ENCODE peak calls at places on chromosomes 12 and 14, in six cellular contexts. One of them, this sample, is unnamed.

GRCh38 chr12:10140001-10140400 is 10.0 kb upstream of the CLEC7A start:
- DNase-seq in IMR-90: peak; percentile 70
- DNase-seq in H9: peak; percentile 54
- DNase-seq in neuronal stem cell: peak; percentile 24
- DNase-seq in HepG2: peak; percentile 35
- DNase-seq in Karpas-422: peak; percentile 69
- DNase-seq in this sample: peak; percentile 69

GRCh38 chr14:52110441-52111086 is 41.7 kb upstream of the NID2 start:
- DNase-seq in IMR-90: peak; percentile 88
- DNase-seq in H9: no peak
- DNase-seq in neuronal stem cell: no peak
- DNase-seq in HepG2: no peak
- DNase-seq in Karpas-422: no peak
- DNase-seq in this sample: no peak

GRCh38 chr14:67820428-67820881 is 876 bp downstream of the RAD51B start:
- DNase-seq in IMR-90: peak; percentile 31
- DNase-seq in H9: peak; percentile 29
- DNase-seq in neuronal stem cell: no peak
- DNase-seq in HepG2: peak; percentile 12
- DNase-seq in Karpas-422: peak; percentile 75
- DNase-seq in this sample: peak; percentile 32

GRCh38 chr14:65501328-65501727 is 88.8 kb downstream of the FUT8 start:
- DNase-seq in IMR-90: no peak
- DNase-seq in H9: no peak
- DNase-seq in neuronal stem cell: no peak
- DNase-seq in HepG2: no peak
- DNase-seq in Karpas-422: no peak
- DNase-seq in this sample: no peak

GRCh38 chr14:38137005-38137404 is 70.7 kb upstream of the SSTR1 start:
- DNase-seq in IMR-90: peak; percentile 59
- DNase-seq in H9: no peak
- DNase-seq in neuronal stem cell: no peak
- DNase-seq in HepG2: no peak
- DNase-seq in Karpas-422: peak; percentile 59
- DNase-seq in this sample: no peak

GRCh38 chr12:132523576-132524331 is 33.8 kb downstream of the FBRSL1 start:
- DNase-seq in IMR-90: peak; percentile 24
- DNase-seq in H9: peak; percentile 82
- DNase-seq in neuronal stem cell: peak; percentile 45
- DNase-seq in HepG2: peak; percentile 32
- DNase-seq in Karpas-422: peak; percentile 85
- DNase-seq in this sample: peak; percentile 84

GRCh38 chr14:68766299-68767247 is 26.3 kb downstream of the ZFP36L1 start:
- DNase-seq in IMR-90: no peak
- DNase-seq in H9: no peak
- DNase-seq in neuronal stem cell: no peak
- DNase-seq in HepG2: no peak
- DNase-seq in Karpas-422: no peak
- DNase-seq in this sample: no peak

GRCh38 chr12:70982991-70983390 is 62.5 kb upstream of the PTPRR start:
- DNase-seq in IMR-90: peak; percentile 19
- DNase-seq in H9: no peak
- DNase-seq in neuronal stem cell: no peak
- DNase-seq in HepG2: no peak
- DNase-seq in Karpas-422: no peak
- DNase-seq in this sample: no peak

GRCh38 chr12:55925870-55926737 is 1.6 kb downstream of the PYM1 start:
- DNase-seq in IMR-90: no peak
- DNase-seq in H9: no peak
- DNase-seq in neuronal stem cell: no peak
- DNase-seq in HepG2: no peak
- DNase-seq in Karpas-422: peak; percentile 51
- DNase-seq in this sample: no peak

GRCh38 chr12:112149596-112149995 is 24.2 kb downstream of the TRAFD1 start:
- DNase-seq in IMR-90: no peak
- DNase-seq in H9: no peak
- DNase-seq in neuronal stem cell: no peak
- DNase-seq in HepG2: no peak
- DNase-seq in Karpas-422: no peak
- DNase-seq in this sample: no peak

GRCh38 chr12:15212877-15213276 is 8.3 kb downstream of the RERG start:
- DNase-seq in IMR-90: no peak
- DNase-seq in H9: no peak
- DNase-seq in neuronal stem cell: no peak
- DNase-seq in HepG2: no peak
- DNase-seq in Karpas-422: no peak
- DNase-seq in this sample: no peak

GRCh38 chr12:121536929-121537813 is 43.7 kb downstream of the KDM2B start:
- DNase-seq in IMR-90: peak; percentile 77
- DNase-seq in H9: peak; percentile 70
- DNase-seq in neuronal stem cell: peak; percentile 81
- DNase-seq in HepG2: peak; percentile 76
- DNase-seq in Karpas-422: peak; percentile 94
- DNase-seq in this sample: peak; percentile 75

GRCh38 chr14:30559638-30560071 is 697 bp downstream of the G2E3 start:
- DNase-seq in IMR-90: peak; percentile 42
- DNase-seq in H9: no peak
- DNase-seq in neuronal stem cell: peak; percentile 39
- DNase-seq in HepG2: peak; percentile 64
- DNase-seq in Karpas-422: peak; percentile 85
- DNase-seq in this sample: peak; percentile 34

GRCh38 chr12:50246159-50246865 is 37.0 kb downstream of the LIMA1 start:
- DNase-seq in IMR-90: no peak
- DNase-seq in H9: no peak
- DNase-seq in neuronal stem cell: no peak
- DNase-seq in HepG2: no peak
- DNase-seq in Karpas-422: no peak
- DNase-seq in this sample: no peak

GRCh38 chr14:96811265-96811664 is 14.1 kb downstream of the VRK1 start:
- DNase-seq in IMR-90: peak; percentile 82
- DNase-seq in H9: no peak
- DNase-seq in neuronal stem cell: no peak
- DNase-seq in HepG2: no peak
- DNase-seq in Karpas-422: no peak
- DNase-seq in this sample: no peak

GRCh38 chr12:49893753-49894752 is 9.6 kb downstream of the FAIM2 start:
- DNase-seq in IMR-90: peak; percentile 19
- DNase-seq in H9: no peak
- DNase-seq in neuronal stem cell: no peak
- DNase-seq in HepG2: no peak
- DNase-seq in Karpas-422: no peak
- DNase-seq in this sample: no peak

GRCh38 chr12:18141583-18141982 is 51.6 kb upstream of the RERGL start:
- DNase-seq in IMR-90: no peak
- DNase-seq in H9: no peak
- DNase-seq in neuronal stem cell: no peak
- DNase-seq in HepG2: no peak
- DNase-seq in Karpas-422: no peak
- DNase-seq in this sample: no peak

GRCh38 chr14:68182492-68182891 is 362.9 kb downstream of the RAD51B start:
- DNase-seq in IMR-90: no peak
- DNase-seq in H9: no peak
- DNase-seq in neuronal stem cell: no peak
- DNase-seq in HepG2: no peak
- DNase-seq in Karpas-422: no peak
- DNase-seq in this sample: no peak

GRCh38 chr12:71476513-71476912 is 36.9 kb downstream of the LGR5 start:
- DNase-seq in IMR-90: peak; percentile 76
- DNase-seq in H9: no peak
- DNase-seq in neuronal stem cell: no peak
- DNase-seq in HepG2: no peak
- DNase-seq in Karpas-422: no peak
- DNase-seq in this sample: no peak

GRCh38 chr12:104385510-104385909 is 71.2 kb upstream of the CHST11 start:
- DNase-seq in IMR-90: no peak
- DNase-seq in H9: no peak
- DNase-seq in neuronal stem cell: no peak
- DNase-seq in HepG2: no peak
- DNase-seq in Karpas-422: no peak
- DNase-seq in this sample: no peak

GRCh38 chr14:76701981-76702380 is 59.3 kb upstream of the VASH1 start:
- DNase-seq in IMR-90: no peak
- DNase-seq in H9: no peak
- DNase-seq in neuronal stem cell: no peak
- DNase-seq in HepG2: no peak
- DNase-seq in Karpas-422: no peak
- DNase-seq in this sample: no peak

GRCh38 chr14:68598621-68599447 is 194.0 kb downstream of the ZFP36L1 start:
- DNase-seq in IMR-90: peak; percentile 97
- DNase-seq in H9: no peak
- DNase-seq in neuronal stem cell: no peak
- DNase-seq in HepG2: peak; percentile 94
- DNase-seq in Karpas-422: no peak
- DNase-seq in this sample: no peak

GRCh38 chr12:42475055-42475454 is 114.5 kb downstream of the PRICKLE1 start:
- DNase-seq in IMR-90: no peak
- DNase-seq in H9: no peak
- DNase-seq in neuronal stem cell: no peak
- DNase-seq in HepG2: no peak
- DNase-seq in Karpas-422: no peak
- DNase-seq in this sample: no peak

GRCh38 chr12:22744197-22744596 is 119.2 kb downstream of the ETNK1 start:
- DNase-seq in IMR-90: no peak
- DNase-seq in H9: no peak
- DNase-seq in neuronal stem cell: no peak
- DNase-seq in HepG2: no peak
- DNase-seq in Karpas-422: no peak
- DNase-seq in this sample: no peak

GRCh38 chr12:2239376-2240010 is 186.7 kb downstream of the CACNA1C start:
- DNase-seq in IMR-90: peak; percentile 41
- DNase-seq in H9: no peak
- DNase-seq in neuronal stem cell: no peak
- DNase-seq in HepG2: no peak
- DNase-seq in Karpas-422: no peak
- DNase-seq in this sample: no peak

GRCh38 chr14:99273025-99273723 is 1.2 kb upstream of the BCL11B start:
- DNase-seq in IMR-90: no peak
- DNase-seq in H9: peak; percentile 84
- DNase-seq in neuronal stem cell: no peak
- DNase-seq in HepG2: peak; percentile 16
- DNase-seq in Karpas-422: no peak
- DNase-seq in this sample: peak; percentile 73

GRCh38 chr14:103533999-103534575 is 5.1 kb downstream of the TRMT61A start:
- DNase-seq in IMR-90: no peak
- DNase-seq in H9: no peak
- DNase-seq in neuronal stem cell: no peak
- DNase-seq in HepG2: no peak
- DNase-seq in Karpas-422: no peak
- DNase-seq in this sample: no peak

GRCh38 chr12:55822228-55822627 is 4.4 kb downstream of the ORMDL2 start:
- DNase-seq in IMR-90: no peak
- DNase-seq in H9: no peak
- DNase-seq in neuronal stem cell: no peak
- DNase-seq in HepG2: peak; percentile 48
- DNase-seq in Karpas-422: peak; percentile 58
- DNase-seq in this sample: peak; percentile 67

GRCh38 chr14:23570806-23571483 is 3.4 kb upstream of the AP1G2 start:
- DNase-seq in IMR-90: no peak
- DNase-seq in H9: peak; percentile 17
- DNase-seq in neuronal stem cell: no peak
- DNase-seq in HepG2: no peak
- DNase-seq in Karpas-422: no peak
- DNase-seq in this sample: no peak

GRCh38 chr12:96196781-96197180 is 2.6 kb downstream of the ELK3 start:
- DNase-seq in IMR-90: peak; percentile 51
- DNase-seq in H9: no peak
- DNase-seq in neuronal stem cell: no peak
- DNase-seq in HepG2: no peak
- DNase-seq in Karpas-422: no peak
- DNase-seq in this sample: no peak
- H2AFZ ChIP-seq in IMR-90: no peak overlapping the region
- H2AFZ ChIP-seq in H9: no peak overlapping the region
- H2AFZ ChIP-seq in neuronal stem cell: no peak overlapping the region
- H2AFZ ChIP-seq in HepG2: no peak overlapping the region
- H2AFZ ChIP-seq in Karpas-422: no peak overlapping the region
- H2AFZ ChIP-seq in this sample: no peak overlapping the region

GRCh38 chr12:123131879-123132402 is 18.9 kb downstream of the PITPNM2 start:
- DNase-seq in IMR-90: no peak
- DNase-seq in H9: no peak
- DNase-seq in neuronal stem cell: no peak
- DNase-seq in HepG2: no peak
- DNase-seq in Karpas-422: no peak
- DNase-seq in this sample: no peak

GRCh38 chr12:123134755-123135282 is 16.1 kb downstream of the PITPNM2 start:
- DNase-seq in IMR-90: no peak
- DNase-seq in H9: no peak
- DNase-seq in neuronal stem cell: no peak
- DNase-seq in HepG2: no peak
- DNase-seq in Karpas-422: no peak
- DNase-seq in this sample: no peak

GRCh38 chr12:123134265-123134664 is 16.6 kb downstream of the PITPNM2 start:
- DNase-seq in IMR-90: no peak
- DNase-seq in H9: no peak
- DNase-seq in neuronal stem cell: no peak
- DNase-seq in HepG2: no peak
- DNase-seq in Karpas-422: no peak
- DNase-seq in this sample: no peak

GRCh38 chr12:123132951-123133619 is 17.8 kb downstream of the PITPNM2 start:
- DNase-seq in IMR-90: no peak
- DNase-seq in H9: no peak
- DNase-seq in neuronal stem cell: no peak
- DNase-seq in HepG2: no peak
- DNase-seq in Karpas-422: no peak
- DNase-seq in this sample: no peak

GRCh38 chr12:123133701-123134100 is 17.2 kb downstream of the PITPNM2 start:
- DNase-seq in IMR-90: no peak
- DNase-seq in H9: no peak
- DNase-seq in neuronal stem cell: no peak
- DNase-seq in HepG2: no peak
- DNase-seq in Karpas-422: no peak
- DNase-seq in this sample: no peak
- H2AFZ ChIP-seq in IMR-90: no peak overlapping the region
- H2AFZ ChIP-seq in H9: no peak overlapping the region
- H2AFZ ChIP-seq in neuronal stem cell: no peak overlapping the region
- H2AFZ ChIP-seq in HepG2: no peak overlapping the region
- H2AFZ ChIP-seq in Karpas-422: no peak overlapping the region
- H2AFZ ChIP-seq in this sample: no peak overlapping the region

DNA sequence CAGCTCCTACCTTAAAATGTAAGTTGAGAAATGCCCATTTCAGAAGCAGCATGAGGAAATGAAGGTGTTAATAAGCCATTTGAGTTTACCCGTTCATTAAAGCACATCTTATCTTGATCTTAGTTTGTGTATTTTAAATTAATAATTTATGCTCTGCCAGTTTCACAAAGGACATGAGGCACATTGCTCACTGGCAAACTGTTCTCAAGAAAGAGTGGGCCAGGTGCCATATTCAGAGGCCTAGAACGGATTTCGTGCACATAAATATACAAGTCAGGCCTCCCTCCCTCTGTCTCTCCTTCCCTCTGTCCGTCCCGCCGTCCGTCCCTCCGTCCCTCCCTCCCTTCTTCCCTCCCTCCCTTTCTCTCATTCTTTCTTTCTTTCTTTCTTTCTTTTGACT is 29.5 kb downstream of the CPM start:
- DNase-seq in IMR-90: no peak
- DNase-seq in H9: no peak
- DNase-seq in neuronal stem cell: no peak
- DNase-seq in HepG2: no peak
- DNase-seq in Karpas-422: no peak
- DNase-seq in this sample: no peak
- H2AFZ ChIP-seq in IMR-90: no peak overlapping the region
- H2AFZ ChIP-seq in H9: no peak overlapping the region
- H2AFZ ChIP-seq in neuronal stem cell: no peak overlapping the region
- H2AFZ ChIP-seq in HepG2: no peak overlapping the region
- H2AFZ ChIP-seq in Karpas-422: no peak overlapping the region
- H2AFZ ChIP-seq in this sample: peak overlapping the region; percentile 28

GRCh38 chr12:8687846-8688601 is 9.8 kb upstream of the RIMKLB start:
- DNase-seq in IMR-90: peak; percentile 82
- DNase-seq in H9: peak; percentile 67
- DNase-seq in neuronal stem cell: no peak
- DNase-seq in HepG2: no peak
- DNase-seq in Karpas-422: no peak
- DNase-seq in this sample: peak; percentile 56
- H2AFZ ChIP-seq in IMR-90: peak overlapping the region; percentile 48
- H2AFZ ChIP-seq in H9: no peak overlapping the region
- H2AFZ ChIP-seq in neuronal stem cell: peak overlapping the region; percentile 27
- H2AFZ ChIP-seq in HepG2: no peak overlapping the region
- H2AFZ ChIP-seq in Karpas-422: no peak overlapping the region
- H2AFZ ChIP-seq in this sample: no peak overlapping the region

This sample was measured in GM23338.